ENCODE peak calls at places on chromosomes 1 and 21, in ten cellular contexts. J is DND-41; M is heart left ventricle; S is CD8-positive, alpha-beta T cell; B is CD8-positive, alpha-beta memory T cell; O is uterus; I is prostate gland; F is GM23338; U is left lung; C is heart right ventricle. T is an unnamed sample. For H3K27me3, the result is how much of the 10 kb centered on the place peaks cover.

GRCh38 chr1:24119859-24120756 is 8.2 kb upstream of the MYOM3 start:
- DNase-seq in J (no peak), M (peak), S (no peak), B (no peak), O (no peak), I (peak), F (no peak), U (peak), C (peak), T (no peak)

GRCh38 chr1:19949016-19949415 is 25.6 kb upstream of the PLA2G2E start:
- DNase-seq in J (no peak), M (no peak), S (no peak), B (no peak), O (no peak), I (no peak), F (no peak), U (no peak), C (no peak), T (no peak)

GRCh38 chr1:66239834-66240233 is 294.1 kb upstream of the SGIP1 start:
- DNase-seq in J (no peak), M (no peak), S (no peak), B (no peak), O (no peak), I (no peak), F (peak), U (no peak), C (no peak), T (peak)

GRCh38 chr21:25558123-25558522 is 49.2 kb downstream of the MRPL39 start:
- DNase-seq in J (no peak), M (no peak), S (no peak), B (no peak), O (no peak), I (no peak), F (no peak), U (no peak), C (no peak), T (no peak)

GRCh38 chr1:214632091-214632490 is 29.1 kb downstream of the CENPF start:
- DNase-seq in J (peak), M (no peak), S (peak), B (peak), O (no peak), I (no peak), F (no peak), U (no peak), C (no peak), T (no peak)

GRCh38 chr1:228691926-228692325 is 43.4 kb upstream of the RHOU start:
- DNase-seq in J (peak), M (no peak), S (no peak), B (peak), O (no peak), I (peak), F (peak), U (no peak), C (no peak), T (peak)

GRCh38 chr1:10865518-10866313 is 69.3 kb upstream of the CASZ1 start:
- DNase-seq in J (no peak), M (no peak), S (no peak), B (no peak), O (no peak), I (no peak), F (peak), U (no peak), C (no peak), T (peak)

GRCh38 chr1:247118946-247119446 is 14.8 kb upstream of the ZNF669 start:
- DNase-seq in J (peak), M (no peak), S (no peak), B (no peak), O (no peak), I (no peak), F (peak), U (no peak), C (no peak), T (peak)

GRCh38 chr1:15966081-15966955 is 9.6 kb downstream of the ZBTB17 start:
- DNase-seq in J (no peak), M (no peak), S (peak), B (peak), O (no peak), I (no peak), F (no peak), U (no peak), C (no peak), T (no peak)

GRCh38 chr1:200376521-200376920 is 33.3 kb downstream of the ZNF281 start:
- DNase-seq in J (no peak), M (no peak), S (no peak), B (no peak), O (no peak), I (no peak), F (no peak), U (no peak), C (no peak), T (no peak)

GRCh38 chr1:218374401-218374848 is 29.3 kb downstream of the TGFB2 start:
- DNase-seq in J (no peak), M (no peak), S (no peak), B (no peak), O (no peak), I (no peak), F (no peak), U (no peak), C (no peak), T (no peak)

GRCh38 chr1:201883786-201884185 is 4.9 kb upstream of the SHISA4 start:
- DNase-seq in J (no peak), M (no peak), S (no peak), B (no peak), O (no peak), I (no peak), F (no peak), U (no peak), C (no peak), T (peak)

GRCh38 chr1:64263856-64264255 is 60.4 kb downstream of the UBE2U start:
- DNase-seq in J (no peak), M (no peak), S (no peak), B (no peak), O (no peak), I (no peak), F (no peak), U (no peak), C (no peak), T (no peak)

GRCh38 chr21:15514073-15514946 is 215.5 kb upstream of the USP25 start:
- DNase-seq in J (peak), M (no peak), S (peak), B (peak), O (no peak), I (no peak), F (no peak), U (no peak), C (no peak), T (no peak)

GRCh38 chr1:24089743-24090555 is 22.0 kb downstream of the MYOM3 start:
- DNase-seq in J (no peak), M (peak), S (no peak), B (no peak), O (no peak), I (peak), F (no peak), U (peak), C (peak), T (no peak)

GRCh38 chr1:84855168-84855567 is 37.8 kb downstream of the LPAR3 start:
- DNase-seq in J (no peak), M (no peak), S (no peak), B (no peak), O (no peak), I (no peak), F (no peak), U (no peak), C (no peak), T (no peak)

GRCh38 chr1:84724128-84724860 is 34.0 kb upstream of the SSX2IP start:
- DNase-seq in J (peak), M (no peak), S (peak), B (peak), O (no peak), I (no peak), F (peak), U (no peak), C (no peak), T (peak)

GRCh38 chr1:95475686-95476457 is 241.9 kb downstream of the RWDD3 start:
- DNase-seq in J (no peak), M (no peak), S (no peak), B (no peak), O (no peak), I (no peak), F (no peak), U (no peak), C (no peak), T (no peak)

GRCh38 chr1:162772571-162773154 is 17.8 kb upstream of the HSD17B7 start:
- DNase-seq in J (no peak), M (no peak), S (no peak), B (no peak), O (no peak), I (no peak), F (no peak), U (no peak), C (no peak), T (no peak)

GRCh38 chr1:192839164-192840066 is 30.6 kb downstream of the RGS2 start:
- DNase-seq in J (no peak), M (no peak), S (no peak), B (no peak), O (no peak), I (no peak), F (peak), U (no peak), C (no peak), T (no peak)

GRCh38 chr1:2437617-2438016 is 25.3 kb upstream of the PEX10 start:
- DNase-seq in J (no peak), M (no peak), S (no peak), B (no peak), O (no peak), I (no peak), F (no peak), U (no peak), C (no peak), T (no peak)

GRCh38 chr1:2435746-2436355 is 23.5 kb upstream of the PEX10 start:
- DNase-seq in J (no peak), M (no peak), S (no peak), B (no peak), O (no peak), I (no peak), F (no peak), U (no peak), C (no peak), T (no peak)

GRCh38 chr1:2438038-2438437 is 25.7 kb upstream of the PEX10 start:
- DNase-seq in J (no peak), M (no peak), S (no peak), B (no peak), O (no peak), I (peak), F (no peak), U (no peak), C (no peak), T (no peak)

GRCh38 chr1:2438641-2439040 is 26.3 kb upstream of the PEX10 start:
- DNase-seq in J (no peak), M (no peak), S (no peak), B (no peak), O (no peak), I (no peak), F (no peak), U (no peak), C (no peak), T (no peak)

GRCh38 chr1:2436876-2437275 is 24.5 kb upstream of the PEX10 start:
- DNase-seq in J (no peak), M (no peak), S (no peak), B (no peak), O (no peak), I (no peak), F (no peak), U (no peak), C (no peak), T (no peak)
- H3K27me3 ChIP-seq in J (under half), M (under half), S (under half), B (under half), O (under half), I (under half), F (under half), U (under half), C (under half), T (under half)

GRCh38 chr1:171740987-171741871 is 636 bp downstream of the VAMP4 start:
- DNase-seq in J (peak), M (peak), S (peak), B (peak), O (peak), I (peak), F (peak), U (peak), C (no peak), T (peak)

GRCh38 chr1:171738921-171739320 is 2.9 kb downstream of the VAMP4 start:
- DNase-seq in J (no peak), M (no peak), S (no peak), B (no peak), O (no peak), I (no peak), F (no peak), U (no peak), C (no peak), T (no peak)

GRCh38 chr1:171741872-171742576 is at the start of gene VAMP4:
- DNase-seq in J (peak), M (peak), S (peak), B (peak), O (peak), I (peak), F (peak), U (peak), C (peak), T (peak)

GRCh38 chr1:171739646-171740045 is 2.2 kb downstream of the VAMP4 start:
- DNase-seq in J (no peak), M (no peak), S (no peak), B (no peak), O (no peak), I (no peak), F (no peak), U (no peak), C (no peak), T (no peak)

GRCh38 chr1:171740356-171740863 is 1.5 kb downstream of the VAMP4 start:
- DNase-seq in J (no peak), M (no peak), S (no peak), B (no peak), O (no peak), I (no peak), F (no peak), U (no peak), C (no peak), T (no peak)
- H3K4me3 ChIP-seq in J (no peak), M (no peak), S (peak), B (peak), O (no peak), I (no peak), F (peak), U (peak), C (no peak), T (no peak)

GRCh38 chr1:206978259-206978658 is 8.0 kb upstream of the FCAMR start:
- DNase-seq in J (no peak), M (no peak), S (no peak), B (no peak), O (no peak), I (no peak), F (no peak), U (no peak), C (no peak), T (no peak)
- H3K27me3 ChIP-seq in J (under half), M (under half), S (under half), B (under half), O (under half), I (under half), F (under half), U (under half), C (under half), T (under half)

GRCh38 chr1:234851450-234852438 is 241.8 kb upstream of the IRF2BP2 start:
- DNase-seq in J (no peak), M (no peak), S (no peak), B (no peak), O (no peak), I (no peak), F (peak), U (peak), C (no peak), T (no peak)
- H3K4me3 ChIP-seq in J (no peak), M (no peak), S (no peak), B (no peak), O (no peak), I (no peak), F (no peak), U (no peak), C (no peak), T (no peak)

DNA sequence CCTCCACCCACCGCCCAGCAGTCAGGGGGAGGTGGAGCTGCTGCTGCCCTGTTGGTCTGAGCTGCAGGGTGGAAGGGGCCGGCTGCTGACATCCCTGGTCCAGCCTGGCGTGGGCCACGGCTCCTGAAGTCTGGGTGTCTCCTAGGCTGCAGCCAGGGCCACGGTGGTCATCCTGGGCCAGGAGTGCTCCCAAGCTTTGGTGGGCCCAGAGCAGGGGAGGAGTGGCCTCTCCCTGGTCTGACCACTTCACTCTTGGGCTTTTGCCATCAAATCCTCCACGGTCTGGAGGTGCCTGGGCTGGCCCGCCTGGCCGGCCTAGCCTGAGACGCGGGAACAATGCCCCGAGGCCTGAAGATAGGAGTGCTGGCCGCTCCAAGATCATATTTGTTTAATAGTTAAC is 5.8 kb downstream of the PRDM16 start:
- DNase-seq in J (no peak), M (no peak), S (no peak), B (no peak), O (no peak), I (no peak), F (no peak), U (peak), C (no peak), T (no peak)
- H3K27me3 ChIP-seq in J (under half), M (half or more), S (under half), B (under half), O (under half), I (under half), F (half or more), U (under half), C (under half), T (under half)

DNA sequence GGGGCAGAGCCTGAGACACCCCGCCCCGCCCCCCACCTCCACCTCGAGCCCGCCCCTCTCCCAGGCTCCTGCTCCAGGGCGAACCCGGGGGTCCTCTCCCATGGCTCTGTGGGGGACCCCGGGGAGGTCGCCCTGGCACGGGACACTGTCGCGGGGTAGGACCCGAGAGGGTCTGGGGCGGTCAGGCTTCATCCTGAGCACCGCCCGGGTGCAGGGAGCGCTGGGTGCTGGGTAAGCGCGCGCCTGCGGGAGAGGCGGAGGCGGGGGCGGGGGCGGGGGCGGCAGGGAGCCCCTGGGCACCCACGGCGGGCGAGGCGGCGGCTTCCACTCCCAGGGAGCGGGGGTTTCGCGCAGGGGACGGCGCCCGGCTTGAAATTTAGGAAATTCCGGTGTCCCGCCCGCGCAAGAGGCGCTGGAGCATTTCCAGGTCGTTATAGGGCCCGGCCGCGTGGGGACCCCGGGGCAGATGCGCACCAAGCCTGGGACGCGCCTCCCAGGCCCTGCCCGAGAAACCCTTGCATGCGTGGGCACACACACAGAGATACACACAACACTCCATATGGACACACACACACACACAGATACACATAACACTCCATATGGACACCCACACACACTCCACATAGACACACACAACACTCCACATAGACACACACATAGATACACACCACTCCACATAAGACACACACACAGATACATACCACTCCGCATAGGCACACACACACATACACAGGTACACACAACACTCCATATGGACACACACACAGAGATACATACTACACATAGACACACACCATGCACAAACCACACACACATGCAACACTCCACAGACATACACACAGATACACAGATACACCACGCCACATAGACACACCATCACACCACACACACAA is 48.7 kb upstream of the SLC19A1 start:
- DNase-seq in J (no peak), M (no peak), S (peak), B (peak), O (peak), I (no peak), F (peak), U (peak), C (peak), T (no peak)
- H3K4me3 ChIP-seq in J (no peak), M (peak), S (no peak), B (peak), O (peak), I (peak), F (peak), U (peak), C (peak), T (peak)

DNA sequence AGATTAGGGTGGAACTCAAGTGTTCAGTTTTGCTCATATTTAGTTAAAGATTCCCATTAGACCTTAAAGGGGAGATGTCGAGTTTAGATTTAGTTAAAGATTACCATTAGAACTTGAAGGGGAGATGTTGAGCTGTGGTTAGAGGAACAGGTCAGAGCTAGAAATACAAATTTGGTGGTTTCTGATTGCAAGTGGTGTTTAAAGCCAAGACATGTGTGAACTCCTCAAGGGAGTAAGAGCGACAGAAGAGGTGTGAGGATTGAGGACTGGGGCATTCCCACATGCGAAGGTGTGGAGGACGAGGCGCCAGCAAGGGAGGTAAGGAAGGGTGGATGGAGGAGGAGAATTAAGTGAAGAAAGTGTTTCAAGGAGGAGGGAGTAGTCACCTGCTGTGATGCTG is 168.6 kb downstream of the IER5 start:
- DNase-seq in J (no peak), M (no peak), S (no peak), B (no peak), O (no peak), I (no peak), F (no peak), U (no peak), C (no peak), T (no peak)
- H3K27me3 ChIP-seq in J (under half), M (under half), S (under half), B (under half), O (under half), I (under half), F (under half), U (under half), C (under half), T (under half)